ENCODE peak calls at places on chromosomes 13 and 19, in seven cellular contexts. N is endothelial cell of umbilical vein; D is transverse colon; J is PC-3; B is right lobe of liver; A is PC-9; G is CD8-positive, alpha-beta T cell. U is an unnamed sample.
A peak's percentile ranks its signal among the peaks of the same experiment; 100 is the strongest.

GRCh38 chr13:44048326-44048725 is 168.6 kb downstream of the LACC1 start:
- DNase-seq in B (no peak), N (no peak), J (peak; percentile 46), D (no peak), A (no peak), G (no peak), U (no peak)

GRCh38 chr13:52002361-52002760 is 8.9 kb downstream of the ATP7B start:
- DNase-seq in N (no peak), B (no peak), G (no peak), D (no peak), J (no peak), A (no peak), U (no peak)

GRCh38 chr19:41595890-41596280 is 19.9 kb downstream of the CEACAM21 start:
- DNase-seq in J (no peak), A (no peak), D (no peak), G (no peak), N (no peak), B (peak; percentile 42), U (no peak)

GRCh38 chr19:36008336-36008978 is at the start of gene SYNE4:
- DNase-seq in A (peak; percentile 87), N (no peak), G (no peak), J (peak; percentile 51), B (peak; percentile 90), D (peak; percentile 76), U (peak; percentile 81)

GRCh38 chr13:99500839-99501134 is 485 bp upstream of the TM9SF2 start:
- DNase-seq in J (no peak), B (no peak), G (no peak), N (no peak), D (no peak), A (no peak), U (no peak)

GRCh38 chr13:37868691-37869505 is 674 bp downstream of the TRPC4 start:
- DNase-seq in D (no peak), B (no peak), J (no peak), N (peak; percentile 28), A (peak; percentile 1), G (no peak), U (no peak)

GRCh38 chr13:44329909-44330545 is 43.6 kb upstream of the SERP2 start:
- DNase-seq in J (no peak), G (no peak), B (no peak), N (no peak), A (no peak), D (no peak), U (no peak)

GRCh38 chr19:41753159-41753558 is 2.2 kb upstream of the CEACAM6 start:
- DNase-seq in A (peak; percentile 40), D (peak; percentile 83), G (peak; percentile 56), B (no peak), J (peak; percentile 69), N (peak; percentile 18), U (peak; percentile 81)

GRCh38 chr13:37752156-37752555 is 117.4 kb downstream of the TRPC4 start:
- DNase-seq in B (no peak), J (no peak), N (no peak), D (no peak), A (no peak), G (no peak), U (no peak)

GRCh38 chr13:98819382-98819781 is 66.9 kb upstream of the SLC15A1 start:
- DNase-seq in G (no peak), B (peak; percentile 85), J (no peak), D (no peak), N (no peak), A (no peak), U (no peak)

GRCh38 chr19:7917292-7918061 is 2.7 kb upstream of the SNAPC2 start:
- DNase-seq in B (peak; percentile 71), N (peak; percentile 56), G (no peak), A (peak; percentile 60), D (peak; percentile 69), J (peak; percentile 75), U (no peak)

GRCh38 chr13:44578064-44578394 is 1.9 kb upstream of the TSC22D1 start:
- DNase-seq in G (no peak), N (no peak), J (no peak), D (no peak), B (no peak), A (no peak), U (no peak)

GRCh38 chr13:73984949-73985691 is 149.1 kb downstream of the KLF12 start:
- DNase-seq in A (no peak), G (peak; percentile 51), N (no peak), D (no peak), B (no peak), J (no peak), U (peak; percentile 34)

GRCh38 chr19:14103310-14103709 is 12.8 kb upstream of the SAMD1 start:
- DNase-seq in A (no peak), B (no peak), G (no peak), D (no peak), J (no peak), N (no peak), U (no peak)

GRCh38 chr13:35255241-35255640 is 221.2 kb downstream of the MAB21L1 start:
- DNase-seq in D (no peak), J (no peak), G (no peak), B (no peak), A (no peak), N (no peak), U (no peak)

GRCh38 chr19:39297931-39298634 is 1.9 kb downstream of the IFNL1 start:
- DNase-seq in N (no peak), D (peak; percentile 46), J (no peak), G (peak; percentile 44), B (no peak), A (no peak), U (no peak)

GRCh38 chr13:81480634-81481033 is 1139.7 kb upstream of the SPRY2 start:
- DNase-seq in N (no peak), B (no peak), A (no peak), J (peak; percentile 7), D (no peak), G (no peak), U (no peak)

GRCh38 chr13:29591310-29591709 is 4.2 kb downstream of the SLC7A1 start:
- DNase-seq in N (peak; percentile 35), G (no peak), J (no peak), A (no peak), B (no peak), D (no peak), U (no peak)

GRCh38 chr13:50382511-50382910 is 367.3 kb downstream of the KCNRG start:
- DNase-seq in B (no peak), A (no peak), D (no peak), G (no peak), N (no peak), J (no peak), U (no peak)

GRCh38 chr19:38647966-38648788 is 728 bp downstream of the ACTN4 start:
- DNase-seq in G (no peak), J (no peak), D (no peak), B (no peak), A (no peak), N (peak; percentile 34), U (no peak)

GRCh38 chr19:46137915-46138473 is 10.0 kb upstream of the IGFL2 start:
- DNase-seq in B (no peak), G (no peak), J (no peak), N (no peak), A (no peak), D (no peak), U (no peak)

GRCh38 chr13:112368883-112369282 is 7.3 kb upstream of the SPACA7 start:
- DNase-seq in J (no peak), D (no peak), N (no peak), B (no peak), G (no peak), A (no peak), U (no peak)

GRCh38 chr13:113949546-113949945 is 24.3 kb downstream of the C13orf46 start:
- DNase-seq in B (no peak), D (no peak), J (no peak), A (no peak), G (no peak), N (no peak), U (no peak)

GRCh38 chr13:58712191-58712590 is 1080.6 kb downstream of the PCDH17 start:
- DNase-seq in B (no peak), J (no peak), N (no peak), D (no peak), A (no peak), G (no peak), U (no peak)

GRCh38 chr13:73715114-73715909 is 418.9 kb downstream of the KLF12 start:
- DNase-seq in N (no peak), J (no peak), G (no peak), D (no peak), A (peak; percentile 7), B (no peak), U (peak; percentile 33)

GRCh38 chr13:41985788-41986508 is 25.0 kb upstream of the VWA8 start:
- DNase-seq in A (no peak), J (peak; percentile 13), B (no peak), G (no peak), D (no peak), N (no peak), U (no peak)
- H3K9me3 ChIP-seq in A (no peaks in the 10 kb centered on the region), J (no peaks in the 10 kb centered on the region), B (no peaks in the 10 kb centered on the region), G (no peaks in the 10 kb centered on the region), D (no peaks in the 10 kb centered on the region), N (no peaks in the 10 kb centered on the region), U (no peaks in the 10 kb centered on the region)

GRCh38 chr19:44232867-44233266 is 20.5 kb downstream of the ZNF227 start:
- DNase-seq in B (no peak), A (no peak), G (no peak), D (no peak), N (no peak), J (no peak), U (no peak)
- H3K9me3 ChIP-seq in B (peaks cover 4% of the 10 kb centered on the region), A (peaks cover 31% of the 10 kb centered on the region), G (peaks cover 59% of the 10 kb centered on the region), D (peaks cover 46% of the 10 kb centered on the region), N (no peaks in the 10 kb centered on the region), J (no peaks in the 10 kb centered on the region), U (peaks cover 11% of the 10 kb centered on the region)

GRCh38 chr19:20233105-20233504 is 66.1 kb downstream of the ZNF486 start:
- DNase-seq in J (no peak), G (no peak), N (no peak), A (no peak), B (no peak), D (peak; percentile 44), U (no peak)
- H3K9me3 ChIP-seq in J (no peaks in the 10 kb centered on the region), G (no peaks in the 10 kb centered on the region), N (no peaks in the 10 kb centered on the region), A (peaks cover 50% of the 10 kb centered on the region), B (no peaks in the 10 kb centered on the region), D (peaks cover 2% of the 10 kb centered on the region), U (peaks cover 4% of the 10 kb centered on the region)

GRCh38 chr19:9528757-9529336 is 9.6 kb downstream of the ZNF426 start:
- DNase-seq in G (no peak), D (no peak), A (no peak), J (peak; percentile 25), B (no peak), N (peak; percentile 4), U (no peak)
- H3K9me3 ChIP-seq in G (peaks cover 60% of the 10 kb centered on the region), D (peaks cover 91% of the 10 kb centered on the region), A (peaks cover 95% of the 10 kb centered on the region), J (peaks cover 79% of the 10 kb centered on the region), B (peaks cover 40% of the 10 kb centered on the region), N (peaks cover 44% of the 10 kb centered on the region), U (peaks cover 50% of the 10 kb centered on the region)

DNA sequence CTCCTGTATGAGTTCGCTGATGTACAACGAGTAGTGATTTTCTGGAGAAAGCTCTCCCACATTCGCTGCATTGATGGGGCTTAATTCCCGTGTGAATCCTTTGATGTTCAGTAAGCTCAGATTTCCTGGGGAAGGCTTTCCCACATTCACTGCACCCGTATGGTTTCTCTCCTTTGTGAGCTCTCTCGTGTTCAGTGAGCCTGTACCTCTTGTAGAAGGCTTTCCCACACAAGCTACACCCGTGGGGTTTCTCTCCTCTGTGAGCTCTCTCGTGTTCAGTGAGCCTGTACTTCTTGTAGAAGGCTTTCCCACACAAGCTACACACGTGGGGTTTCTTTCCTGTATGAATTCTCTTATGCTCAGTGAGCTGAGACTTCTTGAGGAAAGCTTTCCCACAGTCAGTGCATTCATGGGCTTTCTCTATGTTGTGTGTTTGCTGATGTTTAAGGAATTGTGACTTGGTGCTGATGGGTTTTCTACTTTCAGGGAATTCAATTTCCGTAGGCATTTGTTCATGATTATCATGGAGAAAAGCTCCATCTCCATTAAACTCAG is 3.5 kb upstream of the ZNF577 start:
- DNase-seq in A (no peak), B (no peak), D (no peak), N (no peak), G (no peak), J (no peak), U (no peak)
- H3K9me3 ChIP-seq in A (peaks cover 67% of the 10 kb centered on the region), B (peaks cover 16% of the 10 kb centered on the region), D (peaks cover 65% of the 10 kb centered on the region), N (peaks cover 24% of the 10 kb centered on the region), G (peaks cover 81% of the 10 kb centered on the region), J (peaks cover 86% of the 10 kb centered on the region), U (peaks cover 44% of the 10 kb centered on the region)